ENCODE peak calls at places on chromosomes 4 and X, in ten cellular contexts. E, Z, T, W, U, O, F, M, J and Q are unnamed samples.

GRCh38 chr4:80179637-80180161 is 17.6 kb upstream of the PRDM8 start:
- DNase-seq in T (no peak), U (no peak), O (no peak), F (no peak), Z (no peak), J (no peak), M (no peak), W (no peak), E (no peak), Q (no peak)

GRCh38 chr4:3387154-3387942 is 54.4 kb upstream of the HGFAC start:
- DNase-seq in U (no peak), E (no peak), Z (no peak), M (no peak), F (no peak), J (no peak), O (no peak), W (no peak), T (no peak), Q (no peak)

GRCh38 chr4:168449740-168450442 is 30.4 kb downstream of the DDX60L start:
- DNase-seq in Z (no peak), O (no peak), U (peak), E (no peak), J (no peak), M (no peak), F (peak), T (no peak), W (no peak), Q (no peak)

GRCh38 chrX:34521563-34521962 is 135.5 kb downstream of the TMEM47 start:
- DNase-seq in E (no peak), M (no peak), U (no peak), J (peak), O (no peak), Z (no peak), T (no peak), W (no peak), F (no peak), Q (no peak)

GRCh38 chrX:118574666-118575065 is 79.1 kb downstream of the DOCK11 start:
- DNase-seq in M (no peak), E (no peak), O (peak), Z (no peak), T (no peak), W (no peak), U (no peak), F (no peak), J (no peak), Q (no peak)

GRCh38 chrX:131577999-131578734 is 34.3 kb downstream of the OR13H1 start:
- DNase-seq in J (no peak), W (no peak), M (no peak), E (no peak), T (no peak), Z (no peak), F (no peak), O (no peak), U (no peak), Q (no peak)

GRCh38 chr4:60938621-60939020 is 261.5 kb upstream of the ADGRL3 start:
- DNase-seq in J (no peak), O (no peak), U (no peak), M (no peak), F (no peak), E (no peak), W (no peak), T (no peak), Z (no peak), Q (no peak)

GRCh38 chr4:132386130-132386529 is 763.0 kb upstream of the PCDH10 start:
- DNase-seq in U (no peak), F (no peak), O (no peak), J (no peak), Z (no peak), T (no peak), W (no peak), E (no peak), M (no peak), Q (no peak)

GRCh38 chrX:118432799-118433198 is 62.8 kb upstream of the DOCK11 start:
- DNase-seq in E (no peak), O (no peak), U (no peak), Z (no peak), T (no peak), M (no peak), W (no peak), F (no peak), J (no peak), Q (no peak)

GRCh38 chr4:176981551-176981950 is 188.8 kb upstream of the VEGFC start:
- DNase-seq in J (no peak), Z (no peak), E (no peak), M (no peak), F (no peak), T (no peak), O (no peak), U (peak), W (no peak), Q (peak)

GRCh38 chrX:78650906-78651437 is 8.2 kb downstream of the RTL3 start:
- DNase-seq in O (no peak), M (no peak), F (no peak), U (peak), E (no peak), W (no peak), J (no peak), T (no peak), Z (no peak), Q (peak)

GRCh38 chr4:153341575-153342090 is 2.9 kb upstream of the MND1 start:
- DNase-seq in Z (no peak), E (no peak), T (no peak), O (peak), M (no peak), F (no peak), J (no peak), U (peak), W (no peak), Q (no peak)

GRCh38 chrX:74242050-74242449 is 61.9 kb upstream of the ZCCHC13 start:
- DNase-seq in T (no peak), J (no peak), U (peak), Z (no peak), W (no peak), F (no peak), E (no peak), M (no peak), O (no peak), Q (peak)

GRCh38 chr4:105808459-105809041 is 86.7 kb upstream of the NPNT start:
- DNase-seq in U (peak), J (no peak), Z (no peak), F (no peak), O (peak), M (no peak), T (no peak), E (no peak), W (no peak), Q (peak)

GRCh38 chr4:82852751-82853053 is 38.3 kb downstream of the SEC31A start:
- DNase-seq in F (no peak), W (no peak), O (no peak), T (no peak), U (no peak), Z (no peak), J (no peak), E (no peak), M (no peak), Q (no peak)

GRCh38 chr4:139200506-139200905 is 23.5 kb upstream of the ELF2 start:
- DNase-seq in W (no peak), M (no peak), U (no peak), O (no peak), E (no peak), T (no peak), Z (no peak), J (no peak), F (no peak), Q (no peak)

GRCh38 chr4:181548873-181549541 is 694.2 kb upstream of the TENM3 start:
- DNase-seq in O (no peak), Z (no peak), J (no peak), E (no peak), F (no peak), M (no peak), W (no peak), T (no peak), U (peak), Q (peak)

GRCh38 chr4:68338625-68339024 is 11.3 kb downstream of the YTHDC1 start:
- DNase-seq in O (no peak), W (no peak), M (no peak), F (no peak), E (no peak), U (no peak), J (no peak), T (no peak), Z (no peak), Q (no peak)

GRCh38 chrX:123267220-123267619 is 83.1 kb downstream of the GRIA3 start:
- DNase-seq in Z (no peak), U (peak), T (no peak), O (no peak), M (no peak), F (no peak), J (no peak), E (no peak), W (no peak), Q (peak)

GRCh38 chr4:48907706-48908477 is 1.3 kb upstream of the OCIAD2 start:
- DNase-seq in Z (no peak), E (no peak), O (no peak), M (no peak), T (no peak), J (no peak), F (no peak), U (no peak), W (no peak), Q (no peak)

GRCh38 chr4:20995591-20995990 is 295.3 kb downstream of the PACRGL start:
- DNase-seq in Z (no peak), F (no peak), M (no peak), U (no peak), W (no peak), J (no peak), T (no peak), O (no peak), E (no peak), Q (no peak)

GRCh38 chr4:125060376-125060775 is 254.4 kb upstream of the FAT4 start:
- DNase-seq in O (no peak), T (no peak), J (no peak), E (no peak), U (peak), Z (no peak), F (no peak), W (no peak), M (no peak), Q (no peak)

GRCh38 chrX:29295987-29296680 is 708.9 kb downstream of the IL1RAPL1 start:
- DNase-seq in T (no peak), E (no peak), J (no peak), W (no peak), Z (no peak), F (no peak), O (no peak), M (no peak), U (peak), Q (no peak)

GRCh38 chr4:80154547-80154933 is 42.8 kb upstream of the PRDM8 start:
- DNase-seq in W (no peak), O (no peak), E (no peak), F (no peak), J (no peak), U (no peak), M (no peak), Z (no peak), T (no peak), Q (no peak)

GRCh38 chr4:78691971-78692814 is 84.0 kb upstream of the BMP2K start:
- DNase-seq in M (no peak), J (no peak), T (no peak), O (peak), Z (no peak), F (no peak), E (no peak), U (peak), W (no peak), Q (no peak)

GRCh38 chrX:136768469-136769084 is 12.2 kb downstream of the ARHGEF6 start:
- DNase-seq in J (no peak), M (peak), U (peak), F (peak), E (peak), T (peak), W (no peak), O (peak), Z (no peak), Q (peak)

GRCh38 chrX:16658284-16658683 is 8.3 kb downstream of the S100G start:
- DNase-seq in E (no peak), M (no peak), Z (no peak), O (no peak), U (peak), F (no peak), T (no peak), J (no peak), W (no peak), Q (no peak)

GRCh38 chrX:39946822-39947221 is 150.9 kb downstream of the BCOR start:
- DNase-seq in U (peak), F (no peak), O (no peak), E (no peak), W (no peak), Z (peak), J (no peak), M (no peak), T (no peak), Q (no peak)

GRCh38 chrX:132671229-132671641 is 182.4 kb upstream of the MBNL3 start:
- DNase-seq in E (no peak), Z (no peak), T (no peak), J (no peak), W (no peak), M (no peak), F (no peak), U (no peak), O (no peak), Q (no peak)

GRCh38 chr4:183352546-183352945 is 30.3 kb upstream of the CLDN24 start:
- DNase-seq in M (no peak), U (no peak), O (no peak), F (no peak), T (no peak), W (no peak), E (no peak), J (no peak), Z (no peak), Q (no peak)

GRCh38 chrX:75746891-75747639 is 38.0 kb downstream of the MAGEE2 start:
- DNase-seq in E (peak), O (peak), F (peak), M (peak), J (peak), W (no peak), T (peak), Z (peak), U (peak), Q (no peak)

GRCh38 chr4:71009796-71010588 is 16.5 kb downstream of the DCK start:
- DNase-seq in F (no peak), J (peak), W (no peak), O (peak), E (no peak), Z (no peak), T (no peak), U (peak), M (no peak), Q (no peak)

GRCh38 chrX:37474478-37474877 is 97.0 kb upstream of the LANCL3 start:
- DNase-seq in E (no peak), T (no peak), F (no peak), U (no peak), Z (no peak), W (no peak), O (no peak), J (no peak), M (no peak), Q (no peak)

GRCh38 chrX:67543818-67544217 is at the start of gene AR:
- DNase-seq in W (peak), T (peak), M (peak), F (peak), J (peak), E (peak), O (peak), U (peak), Z (peak), Q (no peak)

GRCh38 chr4:34035225-34035624 is 2209.1 kb downstream of the ARAP2 start:
- DNase-seq in M (no peak), T (no peak), F (no peak), E (no peak), J (no peak), Z (no peak), W (no peak), O (no peak), U (no peak), Q (no peak)

GRCh38 chr4:94827481-94828110 is 69.8 kb downstream of the BMPR1B start:
- DNase-seq in W (no peak), F (no peak), E (no peak), O (peak), Z (no peak), T (no peak), J (no peak), U (peak), M (no peak), Q (peak)

GRCh38 chr4:46648088-46648744 is 258.3 kb upstream of the GABRA2 start:
- DNase-seq in Z (no peak), E (no peak), W (no peak), J (peak), T (peak), F (no peak), M (no peak), U (no peak), O (peak), Q (no peak)
- TF ChIP-seq CTCF in Z (peak), E (no peak), W (no peak), J (peak), T (peak), F (no peak), M (no peak), U (no peak), O (peak), Q (no peak)

GRCh38 chr4:1746265-1746691 is 25.0 kb downstream of the TACC3 start:
- DNase-seq in T (peak), O (peak), W (peak), J (no peak), F (peak), E (peak), M (peak), U (peak), Z (peak), Q (no peak)
- H3K4me3 ChIP-seq in T (no peak), O (no peak), W (no peak), J (no peak), F (no peak), E (no peak), M (no peak), U (no peak), Z (no peak), Q (no peak)

GRCh38 chr4:129220254-129220653 is 124.3 kb downstream of the C4orf33 start:
- DNase-seq in W (no peak), F (no peak), J (no peak), M (no peak), Z (no peak), U (no peak), T (no peak), E (no peak), O (no peak), Q (no peak)

GRCh38 chr4:129218897-129219296 is 122.9 kb downstream of the C4orf33 start:
- DNase-seq in M (no peak), E (no peak), O (no peak), J (no peak), F (no peak), Z (no peak), U (peak), W (no peak), T (no peak), Q (no peak)

GRCh38 chr4:129213692-129214091 is 117.7 kb downstream of the C4orf33 start:
- DNase-seq in F (no peak), O (no peak), T (no peak), U (no peak), E (no peak), Z (no peak), J (no peak), W (no peak), M (no peak), Q (no peak)

GRCh38 chr4:129223955-129224354 is 128.0 kb downstream of the C4orf33 start:
- DNase-seq in U (no peak), Z (no peak), F (no peak), O (no peak), W (no peak), M (no peak), J (no peak), E (no peak), T (no peak), Q (no peak)

DNA sequence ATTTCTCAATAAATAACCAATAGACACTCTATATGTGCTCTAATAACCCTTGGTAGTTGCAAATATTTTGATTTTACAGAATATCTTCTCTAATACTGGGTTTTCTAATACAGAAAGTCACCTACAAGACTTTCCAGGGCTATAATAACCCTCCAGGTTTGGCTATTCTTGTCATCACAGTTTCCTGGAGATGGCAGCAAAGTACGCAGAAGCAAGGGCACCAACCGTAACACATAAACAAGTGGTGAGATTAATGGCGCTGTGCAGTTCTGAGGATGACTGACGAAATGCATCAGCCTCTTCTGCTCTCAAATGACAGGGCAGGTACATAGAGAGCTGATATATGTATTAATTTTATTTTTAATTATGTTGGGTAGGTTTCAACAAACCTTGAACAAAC is 122.4 kb downstream of the C4orf33 start:
- DNase-seq in J (peak), E (no peak), W (no peak), U (peak), O (peak), F (no peak), T (peak), Z (no peak), M (no peak), Q (no peak)
- TF ChIP-seq CTCF in J (peak), E (peak), W (peak), U (no peak), O (peak), F (no peak), T (no peak), Z (no peak), M (peak), Q (no peak)

DNA sequence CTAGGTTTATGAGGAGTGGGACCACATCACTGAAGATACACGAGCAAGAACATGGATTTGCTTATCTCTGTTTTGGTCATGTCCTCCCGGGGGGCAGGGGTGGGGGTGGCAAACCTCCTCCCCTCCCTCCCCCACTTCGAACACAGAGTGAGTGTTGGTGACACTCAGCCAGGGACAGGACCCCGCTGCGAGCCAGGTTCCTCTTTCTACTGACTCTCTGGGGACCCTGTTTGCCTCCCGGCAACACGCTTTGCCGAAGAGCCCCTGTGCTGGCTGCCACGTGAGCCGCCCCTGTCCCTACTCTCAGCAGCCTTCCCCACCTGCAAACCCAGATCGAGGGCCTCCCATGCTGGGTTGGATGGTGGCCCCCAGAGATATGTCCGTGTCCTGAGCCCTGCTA is 34.7 kb downstream of the P2RY8 start:
- DNase-seq in Z (peak), J (no peak), U (no peak), T (peak), E (no peak), O (no peak), W (no peak), F (no peak), M (no peak), Q (no peak)
- H3K4me3 ChIP-seq in Z (no peak), J (no peak), U (no peak), T (no peak), E (no peak), O (no peak), W (no peak), F (no peak), M (no peak), Q (no peak)